ENCODE peak calls at places on chromosomes 5 and 9, in four cellular contexts. O is lower lobe of right lung, Y is fibroblast of mammary gland, L is smooth muscle cell of the brain vasculature. V is an unnamed sample.

GRCh38 chr9:79013715-79014610 is 557.8 kb upstream of the TLE4 start:
- DNase-seq in O (no peak), Y (peak), L (no peak), V (no peak)

GRCh38 chr5:98433673-98434072 is 339.8 kb upstream of the RGMB start:
- DNase-seq in O (no peak), Y (peak), L (no peak), V (no peak)

GRCh38 chr5:150409638-150410523 is 2.8 kb downstream of the CD74 start:
- DNase-seq in O (peak), Y (peak), L (peak), V (peak)

GRCh38 chr5:147763791-147764525 is 18.6 kb downstream of the JAKMIP2 start:
- DNase-seq in O (no peak), Y (peak), L (no peak), V (peak)

GRCh38 chr9:42852133-42852532 is 668.7 kb downstream of the SPATA31A6 start:
- DNase-seq in O (no peak), Y (peak), L (peak), V (peak)

GRCh38 chr9:32580631-32581300 is 7.8 kb upstream of the NDUFB6 start:
- DNase-seq in O (no peak), Y (no peak), L (no peak), V (no peak)

GRCh38 chr9:78552802-78553201 is 255.9 kb downstream of the PSAT1 start:
- DNase-seq in O (no peak), Y (no peak), L (no peak), V (no peak)

GRCh38 chr9:36056896-36057295 is 20.2 kb downstream of the RECK start:
- DNase-seq in O (no peak), Y (no peak), L (no peak), V (no peak)

V was measured in Daoy.